ENCODE peak calls at places on chromosomes 2 and 18, in five cellular contexts. One of them, this sample, is unnamed.

GRCh38 chr18:36330435-36331049 is 33.0 kb downstream of the FHOD3 start:
- DNase-seq in neuronal stem cell: no peak
- DNase-seq in H9: peak
- DNase-seq in H1: no peak
- DNase-seq in mesenchymal stem cell: no peak
- DNase-seq in this sample: no peak

GRCh38 chr2:54106631-54107454 is 8.6 kb upstream of the ACYP2 start:
- DNase-seq in neuronal stem cell: no peak
- DNase-seq in H9: no peak
- DNase-seq in H1: no peak
- DNase-seq in mesenchymal stem cell: peak
- DNase-seq in this sample: peak

GRCh38 chr18:60176271-60176670 is 196.3 kb downstream of the MC4R start:
- DNase-seq in neuronal stem cell: no peak
- DNase-seq in H9: no peak
- DNase-seq in H1: no peak
- DNase-seq in mesenchymal stem cell: no peak
- DNase-seq in this sample: no peak

GRCh38 chr2:112121682-112122254 is 16.4 kb upstream of the FBLN7 start:
- DNase-seq in neuronal stem cell: no peak
- DNase-seq in H9: no peak
- DNase-seq in H1: no peak
- DNase-seq in mesenchymal stem cell: peak
- DNase-seq in this sample: no peak

GRCh38 chr2:109722026-109722425 is 72.1 kb upstream of the RGPD5 start:
- DNase-seq in neuronal stem cell: no peak
- DNase-seq in H9: no peak
- DNase-seq in H1: no peak
- DNase-seq in mesenchymal stem cell: no peak
- DNase-seq in this sample: no peak

GRCh38 chr2:50059462-50059861 is 905.1 kb upstream of the FSHR start:
- DNase-seq in neuronal stem cell: no peak
- DNase-seq in H9: no peak
- DNase-seq in H1: no peak
- DNase-seq in mesenchymal stem cell: no peak
- DNase-seq in this sample: no peak

GRCh38 chr2:73053316-73054114 is 18.0 kb downstream of the SFXN5 start:
- DNase-seq in neuronal stem cell: no peak
- DNase-seq in H9: no peak
- DNase-seq in H1: no peak
- DNase-seq in mesenchymal stem cell: no peak
- DNase-seq in this sample: no peak

GRCh38 chr2:190585000-190585678 is 50.6 kb upstream of the NEMP2 start:
- DNase-seq in neuronal stem cell: no peak
- DNase-seq in H9: no peak
- DNase-seq in H1: no peak
- DNase-seq in mesenchymal stem cell: no peak
- DNase-seq in this sample: no peak

GRCh38 chr2:178829299-178829698 is 22.1 kb upstream of the TTN start:
- DNase-seq in neuronal stem cell: no peak
- DNase-seq in H9: no peak
- DNase-seq in H1: no peak
- DNase-seq in mesenchymal stem cell: no peak
- DNase-seq in this sample: no peak

GRCh38 chr2:163475815-163476214 is 260.0 kb downstream of the FIGN start:
- DNase-seq in neuronal stem cell: no peak
- DNase-seq in H9: no peak
- DNase-seq in H1: no peak
- DNase-seq in mesenchymal stem cell: no peak
- DNase-seq in this sample: no peak
- H3K27ac ChIP-seq in neuronal stem cell: no peak
- H3K27ac ChIP-seq in H9: no peak
- H3K27ac ChIP-seq in H1: no peak
- H3K27ac ChIP-seq in mesenchymal stem cell: no peak
- H3K27ac ChIP-seq in this sample: no peak

DNA sequence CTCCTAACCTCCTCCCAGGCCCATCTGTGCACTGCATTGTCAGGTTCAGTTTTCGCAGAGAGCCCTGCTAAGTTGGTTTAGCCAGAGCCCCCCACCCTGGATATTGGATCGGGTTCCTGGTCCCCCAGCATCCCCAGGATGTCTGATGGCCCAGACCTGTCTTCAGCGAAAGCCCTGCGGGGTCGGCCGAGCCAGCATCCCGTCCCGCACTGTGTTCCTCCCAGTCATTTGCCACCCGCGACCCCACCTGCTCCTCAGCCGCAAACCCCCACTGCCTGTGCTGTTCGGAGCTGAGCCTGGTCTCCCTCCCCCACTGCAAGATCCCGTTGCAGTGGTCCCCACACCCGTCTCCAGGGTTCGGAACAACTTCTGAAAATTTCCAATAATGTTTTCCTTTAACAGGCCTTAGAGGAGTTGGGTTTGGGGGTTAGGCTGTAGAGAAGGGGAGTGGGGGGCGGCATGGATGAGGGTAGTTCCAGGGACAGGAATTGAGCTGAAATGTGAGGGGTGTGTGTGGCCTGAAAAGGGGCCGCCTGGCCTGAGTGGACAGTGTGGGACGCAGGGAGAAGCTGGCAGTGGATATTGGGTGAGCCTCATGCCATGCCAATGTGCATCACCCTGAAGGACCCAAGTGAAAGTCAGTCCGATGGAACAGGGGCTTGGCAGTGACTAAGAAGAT is 1.6 kb upstream of the COPS9 start:
- DNase-seq in neuronal stem cell: no peak
- DNase-seq in H9: peak
- DNase-seq in H1: no peak
- DNase-seq in mesenchymal stem cell: no peak
- DNase-seq in this sample: no peak
- H2BK12ac ChIP-seq in neuronal stem cell: peak
- H2BK12ac ChIP-seq in H9: no peak
- H2BK12ac ChIP-seq in H1: no peak
- H2BK12ac ChIP-seq in mesenchymal stem cell: no peak
- H2BK12ac ChIP-seq in this sample: no peak

GRCh38 chr18:12839057-12839525 is 44.9 kb downstream of the PTPN2 start:
- DNase-seq in neuronal stem cell: no peak
- DNase-seq in H9: no peak
- DNase-seq in H1: no peak
- DNase-seq in mesenchymal stem cell: peak
- DNase-seq in this sample: no peak
- H3K27ac ChIP-seq in neuronal stem cell: no peak
- H3K27ac ChIP-seq in H9: no peak
- H3K27ac ChIP-seq in H1: no peak
- H3K27ac ChIP-seq in mesenchymal stem cell: peak
- H3K27ac ChIP-seq in this sample: no peak

GRCh38 chr2:203997481-203997880 is 60.9 kb downstream of the ICOS start:
- DNase-seq in neuronal stem cell: no peak
- DNase-seq in H9: no peak
- DNase-seq in H1: no peak
- DNase-seq in mesenchymal stem cell: no peak
- DNase-seq in this sample: no peak

GRCh38 chr2:203994735-203995134 is 58.2 kb downstream of the ICOS start:
- DNase-seq in neuronal stem cell: no peak
- DNase-seq in H9: no peak
- DNase-seq in H1: no peak
- DNase-seq in mesenchymal stem cell: no peak
- DNase-seq in this sample: peak

GRCh38 chr2:203993560-203993959 is 57.0 kb downstream of the ICOS start:
- DNase-seq in neuronal stem cell: no peak
- DNase-seq in H9: no peak
- DNase-seq in H1: no peak
- DNase-seq in mesenchymal stem cell: no peak
- DNase-seq in this sample: no peak

GRCh38 chr2:203998195-203998804 is 61.7 kb downstream of the ICOS start:
- DNase-seq in neuronal stem cell: no peak
- DNase-seq in H9: no peak
- DNase-seq in H1: no peak
- DNase-seq in mesenchymal stem cell: peak
- DNase-seq in this sample: peak

DNA sequence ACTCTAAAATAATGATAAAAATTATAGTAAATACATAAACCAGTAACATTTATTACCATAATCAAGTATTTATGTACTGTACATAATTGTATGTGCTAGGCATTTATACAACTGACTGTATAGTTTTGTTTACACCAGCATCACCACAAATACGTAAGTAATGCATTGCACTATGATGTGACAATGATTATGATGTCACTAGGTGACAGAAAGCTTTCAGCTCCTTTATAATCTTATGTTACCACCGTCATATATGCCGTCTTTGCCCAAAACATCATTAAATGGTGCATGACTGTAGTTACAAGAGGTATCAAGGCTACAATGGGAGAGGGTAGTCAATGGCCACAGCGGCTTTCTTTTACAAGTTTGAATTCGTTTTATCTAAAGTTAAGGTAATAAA is 60.1 kb downstream of the ICOS start:
- DNase-seq in neuronal stem cell: no peak
- DNase-seq in H9: no peak
- DNase-seq in H1: no peak
- DNase-seq in mesenchymal stem cell: no peak
- DNase-seq in this sample: peak
- H2BK12ac ChIP-seq in neuronal stem cell: no peak
- H2BK12ac ChIP-seq in H9: no peak
- H2BK12ac ChIP-seq in H1: no peak
- H2BK12ac ChIP-seq in mesenchymal stem cell: no peak
- H2BK12ac ChIP-seq in this sample: no peak

GRCh38 chr18:58232674-58233073 is 188.6 kb downstream of the NEDD4L start:
- DNase-seq in neuronal stem cell: no peak
- DNase-seq in H9: no peak
- DNase-seq in H1: no peak
- DNase-seq in mesenchymal stem cell: no peak
- DNase-seq in this sample: no peak

GRCh38 chr18:58231930-58232329 is 187.9 kb downstream of the NEDD4L start:
- DNase-seq in neuronal stem cell: no peak
- DNase-seq in H9: no peak
- DNase-seq in H1: no peak
- DNase-seq in mesenchymal stem cell: no peak
- DNase-seq in this sample: peak

GRCh38 chr18:58230438-58231179 is 186.6 kb downstream of the NEDD4L start:
- DNase-seq in neuronal stem cell: no peak
- DNase-seq in H9: no peak
- DNase-seq in H1: no peak
- DNase-seq in mesenchymal stem cell: peak
- DNase-seq in this sample: peak

GRCh38 chr18:58235001-58235436 is 191.0 kb downstream of the NEDD4L start:
- DNase-seq in neuronal stem cell: no peak
- DNase-seq in H9: no peak
- DNase-seq in H1: no peak
- DNase-seq in mesenchymal stem cell: no peak
- DNase-seq in this sample: peak

GRCh38 chr18:58234359-58234741 is 190.3 kb downstream of the NEDD4L start:
- DNase-seq in neuronal stem cell: no peak
- DNase-seq in H9: no peak
- DNase-seq in H1: no peak
- DNase-seq in mesenchymal stem cell: no peak
- DNase-seq in this sample: no peak
- H3K27ac ChIP-seq in neuronal stem cell: no peak
- H3K27ac ChIP-seq in H9: no peak
- H3K27ac ChIP-seq in H1: no peak
- H3K27ac ChIP-seq in mesenchymal stem cell: no peak
- H3K27ac ChIP-seq in this sample: no peak

GRCh38 chr18:2986150-2986865 is 26.6 kb downstream of the LPIN2 start:
- DNase-seq in neuronal stem cell: no peak
- DNase-seq in H9: no peak
- DNase-seq in H1: no peak
- DNase-seq in mesenchymal stem cell: peak
- DNase-seq in this sample: no peak
- H2BK12ac ChIP-seq in neuronal stem cell: no peak
- H2BK12ac ChIP-seq in H9: no peak
- H2BK12ac ChIP-seq in H1: no peak
- H2BK12ac ChIP-seq in mesenchymal stem cell: no peak
- H2BK12ac ChIP-seq in this sample: no peak

This sample was measured in trophoblast cell.